ENCODE peak calls at places on chromosomes 6 and 20, in nine cellular contexts. T, Q, Z, P, F, R, Y, O and A are unnamed samples.
A peak's percentile ranks its signal among the peaks of the same experiment; 100 is the strongest.

GRCh38 chr6:113560908-113561307 is 296.2 kb upstream of the MARCKS start:
- DNase-seq in R (no peak), P (no peak), Z (no peak), Y (no peak), O (no peak), T (no peak), F (no peak), Q (no peak), A (no peak)

GRCh38 chr20:18166241-18166881 is 28.7 kb downstream of the KAT14 start:
- DNase-seq in Z (no peak), R (no peak), P (no peak), F (no peak), Q (no peak), O (no peak), T (peak; percentile 46), Y (no peak), A (peak; percentile 20)

GRCh38 chr20:63247678-63248228 is 6.5 kb downstream of the NKAIN4 start:
- DNase-seq in R (no peak), Q (no peak), T (no peak), Y (no peak), Z (no peak), O (no peak), P (no peak), F (no peak), A (no peak)

GRCh38 chr20:3670511-3670910 is 7.3 kb upstream of the GFRA4 start:
- DNase-seq in O (no peak), R (no peak), P (no peak), T (no peak), Z (no peak), Y (no peak), F (no peak), Q (no peak), A (no peak)

GRCh38 chr6:167965602-167966539 is 31.6 kb upstream of the KIF25 start:
- DNase-seq in T (peak; percentile 52), Y (no peak), Q (no peak), O (no peak), R (no peak), P (no peak), F (no peak), Z (no peak), A (no peak)

GRCh38 chr20:44111712-44112335 is 75.2 kb downstream of the JPH2 start:
- DNase-seq in R (no peak), F (peak; percentile 84), P (no peak), Z (no peak), Q (no peak), O (no peak), T (peak; percentile 19), Y (no peak), A (peak; percentile 48)

GRCh38 chr6:121619013-121619412 is 183.6 kb downstream of the GJA1 start:
- DNase-seq in O (no peak), P (no peak), R (no peak), Q (no peak), Y (no peak), T (no peak), F (no peak), Z (no peak), A (no peak)

GRCh38 chr6:137271245-137272183 is 52.3 kb upstream of the IFNGR1 start:
- DNase-seq in Z (no peak), T (no peak), P (no peak), F (no peak), Q (no peak), Y (no peak), O (peak; percentile 42), R (no peak), A (peak; percentile 21)

GRCh38 chr6:70592391-70593117 is 25.8 kb downstream of the SDHAF4 start:
- DNase-seq in F (no peak), O (no peak), R (no peak), T (no peak), Y (no peak), Q (no peak), Z (no peak), P (no peak), A (no peak)

DNA sequence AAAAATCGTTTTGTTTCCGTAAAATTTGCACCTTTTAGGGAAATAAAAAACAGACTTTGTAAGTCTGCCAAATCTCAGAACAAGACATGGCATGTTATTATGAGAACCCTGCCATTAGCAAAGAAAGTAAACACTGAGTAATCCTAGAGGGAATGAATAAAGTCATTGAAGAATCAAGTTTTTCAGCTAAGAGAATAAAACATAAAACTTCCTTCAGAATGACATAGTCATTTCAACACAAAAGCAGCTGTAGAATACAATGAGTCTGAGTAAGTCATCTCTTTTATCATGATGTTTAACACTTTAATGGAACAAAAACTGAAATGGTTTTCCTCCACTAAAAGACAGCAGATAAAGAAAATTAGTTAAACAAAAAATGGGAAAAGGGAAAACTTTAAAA is 10.3 kb upstream of the DST start:
- DNase-seq in O (no peak), Y (no peak), Q (no peak), R (no peak), T (no peak), F (no peak), P (no peak), Z (no peak), A (no peak)
- TF ChIP-seq POLR2AphosphoS5 in O (no peak), Y (no peak), Q (no peak), R (no peak), T (no peak), F (no peak), P (no peak), Z (no peak), A (peak; percentile 73)

DNA sequence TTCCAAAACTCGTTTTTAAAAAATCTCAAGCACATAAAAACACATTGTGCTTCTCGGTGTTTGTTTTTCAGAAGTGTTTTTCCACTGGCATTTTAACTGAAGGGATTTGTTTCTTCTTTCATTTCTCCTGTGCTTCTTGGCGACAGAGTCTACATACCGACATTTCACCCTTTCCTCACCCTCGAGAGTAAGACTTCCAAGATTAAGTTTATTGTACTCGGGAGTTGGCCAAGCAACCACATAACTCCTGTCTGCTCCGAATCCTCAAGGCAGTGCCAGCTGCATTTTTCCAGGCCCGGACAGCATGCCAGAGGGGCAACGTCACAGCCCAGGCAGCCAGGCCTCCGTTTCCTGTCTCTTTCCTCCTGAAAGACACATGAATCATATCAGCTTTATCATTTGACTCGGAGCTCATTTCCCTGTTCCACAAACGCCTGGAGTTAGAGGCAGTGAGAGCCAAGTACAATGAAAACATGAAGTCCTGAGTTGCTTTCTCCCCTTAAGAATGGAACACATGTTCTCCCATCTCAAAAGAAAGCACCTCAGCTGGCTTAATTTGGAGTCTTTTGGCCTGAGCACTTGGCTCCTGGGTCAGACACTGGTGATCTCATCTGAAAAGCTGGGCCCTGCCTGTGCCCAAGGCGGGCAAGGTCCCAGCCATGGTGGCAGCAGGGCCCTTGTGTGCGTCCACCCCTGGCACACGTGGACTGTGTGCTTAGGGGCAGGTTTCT is 23.2 kb upstream of the FAM50B start:
- DNase-seq in Z (peak; percentile 85), P (peak; percentile 89), T (peak; percentile 78), O (no peak), F (peak; percentile 96), Y (peak; percentile 81), Q (peak; percentile 92), R (peak; percentile 94), A (peak; percentile 94)
- TF ChIP-seq POLR2AphosphoS5 in Z (peak; percentile 82), P (peak; percentile 86), T (peak; percentile 77), O (peak; percentile 63), F (peak; percentile 85), Y (peak; percentile 43), Q (peak; percentile 83), R (peak; percentile 79), A (peak; percentile 93)

GRCh38 chr6:35371494-35372262 is 29.3 kb downstream of the PPARD start:
- DNase-seq in F (no peak), T (no peak), O (no peak), Q (no peak), R (no peak), P (no peak), Z (no peak), Y (no peak), A (no peak)
- TF ChIP-seq POLR2AphosphoS5 in F (no peak), T (no peak), O (no peak), Q (no peak), R (no peak), P (no peak), Z (no peak), Y (no peak), A (no peak)

GRCh38 chr6:15473174-15473573 is 189.7 kb downstream of the DTNBP1 start:
- DNase-seq in P (no peak), Y (no peak), F (no peak), T (no peak), Z (no peak), O (no peak), R (no peak), Q (no peak), A (no peak)
- TF ChIP-seq POLR2AphosphoS5 in P (no peak), Y (no peak), F (no peak), T (no peak), Z (no peak), O (no peak), R (no peak), Q (no peak), A (no peak)

GRCh38 chr6:151390276-151391020 is 911 bp downstream of the ZBTB2 start:
- DNase-seq in Y (peak; percentile 100), O (peak; percentile 92), Z (peak; percentile 98), R (peak; percentile 98), F (peak; percentile 98), T (peak; percentile 97), Q (peak; percentile 97), P (peak; percentile 94), A (peak; percentile 97)

GRCh38 chr6:151389640-151390275 is 1.6 kb downstream of the ZBTB2 start:
- DNase-seq in R (peak; percentile 87), Y (no peak), T (peak; percentile 74), F (peak; percentile 86), Q (peak; percentile 59), Z (peak; percentile 67), O (no peak), P (peak; percentile 59), A (peak; percentile 47)

GRCh38 chr6:151392429-151392828 is 1.1 kb upstream of the ZBTB2 start:
- DNase-seq in R (no peak), P (no peak), O (no peak), Q (no peak), F (no peak), Z (no peak), Y (no peak), T (no peak), A (no peak)

GRCh38 chr6:151391471-151392428 is at the start of gene ZBTB2:
- DNase-seq in T (peak; percentile 73), P (peak; percentile 57), O (no peak), R (peak; percentile 87), F (peak; percentile 87), Y (peak; percentile 94), Z (peak; percentile 84), Q (peak; percentile 64), A (peak; percentile 59)

GRCh38 chr6:151391021-151391470 is 313 bp downstream of the ZBTB2 start:
- DNase-seq in Q (peak; percentile 78), O (no peak), P (peak; percentile 77), R (peak; percentile 88), Y (peak; percentile 96), F (peak; percentile 90), T (peak; percentile 83), Z (peak; percentile 59), A (peak; percentile 51)
- TF ChIP-seq POLR2AphosphoS5 in Q (no peak), O (peak; percentile 27), P (no peak), R (no peak), Y (no peak), F (no peak), T (no peak), Z (peak; percentile 3), A (no peak)

GRCh38 chr6:143060354-143060805 is 309 bp upstream of the AIG1 start:
- DNase-seq in O (no peak), P (peak; percentile 75), T (peak; percentile 89), R (peak; percentile 94), F (peak; percentile 91), Q (peak; percentile 80), Z (peak; percentile 92), Y (peak; percentile 96), A (peak; percentile 71)
- TF ChIP-seq POLR2AphosphoS5 in O (peak; percentile 46), P (peak; percentile 90), T (peak; percentile 80), R (peak; percentile 76), F (peak; percentile 86), Q (peak; percentile 72), Z (peak; percentile 76), Y (peak; percentile 89), A (peak; percentile 5)

GRCh38 chr6:692858-693736 is at the start of gene EXOC2:
- DNase-seq in R (peak; percentile 87), Z (peak; percentile 88), T (peak; percentile 87), P (peak; percentile 84), Y (peak; percentile 98), F (peak; percentile 91), Q (peak; percentile 86), O (no peak), A (peak; percentile 70)
- TF ChIP-seq POLR2AphosphoS5 in R (peak; percentile 94), Z (peak; percentile 85), T (peak; percentile 90), P (peak; percentile 81), Y (peak; percentile 97), F (peak; percentile 91), Q (peak; percentile 86), O (peak; percentile 73), A (peak; percentile 87)